ENCODE peak calls at places on chromosomes 1 and 21, in nine cellular contexts. P is A673; X is IMR-90; C is ovary; L is left ventricle myocardium inferior; O is heart right ventricle; U is CD8-positive, alpha-beta T cell; E is CD4-positive, CD25-positive, alpha-beta regulatory T cell; V is OCI-LY7. G is an unnamed sample.

GRCh38 chr1:85611390-85611789 is 30.8 kb downstream of the CCN1 start:
- DNase-seq in P (no peak), X (peak; percentile 93), C (no peak), L (no peak), O (no peak), U (no peak), E (no peak), V (no peak), G (no peak)

GRCh38 chr1:55826413-55827080 is 611.4 kb upstream of the USP24 start:
- DNase-seq in P (no peak), X (peak; percentile 24), C (no peak), L (no peak), O (no peak), U (no peak), E (no peak), V (no peak), G (no peak)

GRCh38 chr1:91166106-91166712 is 144.4 kb upstream of the ZNF644 start:
- DNase-seq in P (peak; percentile 79), X (peak; percentile 56), C (peak; percentile 68), L (peak; percentile 33), O (peak; percentile 19), U (peak; percentile 26), E (no peak), V (peak; percentile 64), G (peak; percentile 44)

GRCh38 chr1:217036757-217037156 is 313.5 kb upstream of the ESRRG start:
- DNase-seq in P (no peak), X (no peak), C (no peak), L (no peak), O (no peak), U (no peak), E (no peak), V (no peak), G (no peak)

GRCh38 chr1:6183520-6183989 is 3.4 kb upstream of the CHD5 start:
- DNase-seq in P (no peak), X (peak; percentile 20), C (no peak), L (no peak), O (no peak), U (no peak), E (no peak), V (peak; percentile 15), G (no peak)

GRCh38 chr1:245326396-245326795 is 171.6 kb downstream of the KIF26B start:
- DNase-seq in P (no peak), X (no peak), C (no peak), L (no peak), O (no peak), U (no peak), E (no peak), V (no peak), G (no peak)

GRCh38 chr1:108691128-108691885 is 803 bp upstream of the PRPF38B start:
- DNase-seq in P (no peak), X (peak; percentile 5), C (no peak), L (no peak), O (no peak), U (no peak), E (no peak), V (no peak), G (peak; percentile 19)

GRCh38 chr1:208107817-208108608 is 136.2 kb downstream of the PLXNA2 start:
- DNase-seq in P (no peak), X (peak; percentile 77), C (peak; percentile 69), L (no peak), O (no peak), U (no peak), E (no peak), V (no peak), G (no peak)

GRCh38 chr1:243433737-243434370 is 178.0 kb downstream of the SDCCAG8 start:
- DNase-seq in P (no peak), X (peak; percentile 57), C (no peak), L (no peak), O (no peak), U (no peak), E (no peak), V (no peak), G (peak; percentile 32)

GRCh38 chr1:229410692-229411433 is 23.0 kb downstream of the ACTA1 start:
- DNase-seq in P (peak; percentile 67), X (peak; percentile 49), C (peak; percentile 68), L (peak; percentile 70), O (peak; percentile 82), U (no peak), E (no peak), V (no peak), G (peak; percentile 96)

GRCh38 chr1:56578664-56578962 is 750 bp downstream of the PLPP3 start:
- DNase-seq in P (no peak), X (no peak), C (peak; percentile 73), L (no peak), O (no peak), U (no peak), E (no peak), V (no peak), G (no peak)

GRCh38 chr21:35026617-35027557 is 22.2 kb downstream of the RUNX1 start:
- DNase-seq in P (no peak), X (peak; percentile 48), C (peak; percentile 46), L (peak; percentile 68), O (peak; percentile 42), U (peak; percentile 88), E (peak; percentile 72), V (peak; percentile 93), G (no peak)

GRCh38 chr1:219085082-219085481 is 88.6 kb upstream of the LYPLAL1 start:
- DNase-seq in P (peak; percentile 47), X (peak; percentile 77), C (no peak), L (no peak), O (no peak), U (no peak), E (no peak), V (no peak), G (no peak)

GRCh38 chr1:87180682-87181081 is 148.0 kb upstream of the LMO4 start:
- DNase-seq in P (no peak), X (no peak), C (no peak), L (peak; percentile 25), O (no peak), U (no peak), E (no peak), V (no peak), G (no peak)

GRCh38 chr1:99737016-99737415 is 29.4 kb downstream of the FRRS1 start:
- DNase-seq in P (peak; percentile 78), X (peak; percentile 77), C (no peak), L (no peak), O (peak; percentile 46), U (no peak), E (no peak), V (peak; percentile 25), G (peak; percentile 64)

GRCh38 chr1:101567582-101568189 is 330.9 kb downstream of the S1PR1 start:
- DNase-seq in P (peak; percentile 62), X (peak; percentile 11), C (no peak), L (peak; percentile 15), O (no peak), U (peak; percentile 49), E (no peak), V (peak; percentile 53), G (peak; percentile 61)

GRCh38 chr1:70440642-70441391 is 29.7 kb downstream of the CTH start:
- DNase-seq in P (no peak), X (no peak), C (no peak), L (no peak), O (no peak), U (no peak), E (no peak), V (no peak), G (no peak)

GRCh38 chr1:248215880-248216279 is 15.3 kb upstream of the OR2M4 start:
- DNase-seq in P (no peak), X (no peak), C (no peak), L (no peak), O (no peak), U (no peak), E (no peak), V (no peak), G (no peak)
- H3K9me3 ChIP-seq in P (peaks cover 9% of the 10 kb centered on the region), X (peaks cover 5% of the 10 kb centered on the region), C (no peaks in the 10 kb centered on the region), L (peaks cover 39% of the 10 kb centered on the region), O (peaks cover 12% of the 10 kb centered on the region), U (no peaks in the 10 kb centered on the region), E (no peaks in the 10 kb centered on the region), V (no peaks in the 10 kb centered on the region), G (no peaks in the 10 kb centered on the region)

DNA sequence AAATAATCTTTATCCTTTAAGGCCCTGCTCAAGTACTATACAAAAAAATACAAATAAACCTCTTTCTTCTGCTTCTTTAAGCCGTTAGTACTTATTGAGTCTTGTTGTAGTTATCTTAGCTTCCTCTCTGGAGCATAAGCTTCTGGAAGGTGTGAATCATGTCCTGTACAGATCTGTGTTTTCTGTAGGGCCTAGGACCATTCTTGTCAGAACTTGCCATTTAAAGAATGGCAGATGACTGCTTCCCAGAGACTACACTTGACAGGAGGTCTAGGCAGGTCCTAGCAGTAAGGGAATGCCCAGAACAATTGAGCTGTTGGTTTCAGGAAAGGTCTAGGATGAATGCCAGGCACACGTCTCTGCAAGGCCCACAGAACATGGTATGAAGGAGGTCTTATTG is 12.9 kb downstream of the NEK7 start:
- DNase-seq in P (no peak), X (no peak), C (no peak), L (no peak), O (no peak), U (no peak), E (no peak), V (no peak), G (no peak)
- H3K4me1 ChIP-seq in P (no peaks in the 10 kb centered on the region), X (peaks cover 22% of the 10 kb centered on the region), C (peaks cover 27% of the 10 kb centered on the region), L (peaks cover 100% of the 10 kb centered on the region), O (peaks cover 87% of the 10 kb centered on the region), U (peaks cover 89% of the 10 kb centered on the region), E (peaks cover 87% of the 10 kb centered on the region), V (peaks cover 45% of the 10 kb centered on the region), G (peaks cover 19% of the 10 kb centered on the region)

DNA sequence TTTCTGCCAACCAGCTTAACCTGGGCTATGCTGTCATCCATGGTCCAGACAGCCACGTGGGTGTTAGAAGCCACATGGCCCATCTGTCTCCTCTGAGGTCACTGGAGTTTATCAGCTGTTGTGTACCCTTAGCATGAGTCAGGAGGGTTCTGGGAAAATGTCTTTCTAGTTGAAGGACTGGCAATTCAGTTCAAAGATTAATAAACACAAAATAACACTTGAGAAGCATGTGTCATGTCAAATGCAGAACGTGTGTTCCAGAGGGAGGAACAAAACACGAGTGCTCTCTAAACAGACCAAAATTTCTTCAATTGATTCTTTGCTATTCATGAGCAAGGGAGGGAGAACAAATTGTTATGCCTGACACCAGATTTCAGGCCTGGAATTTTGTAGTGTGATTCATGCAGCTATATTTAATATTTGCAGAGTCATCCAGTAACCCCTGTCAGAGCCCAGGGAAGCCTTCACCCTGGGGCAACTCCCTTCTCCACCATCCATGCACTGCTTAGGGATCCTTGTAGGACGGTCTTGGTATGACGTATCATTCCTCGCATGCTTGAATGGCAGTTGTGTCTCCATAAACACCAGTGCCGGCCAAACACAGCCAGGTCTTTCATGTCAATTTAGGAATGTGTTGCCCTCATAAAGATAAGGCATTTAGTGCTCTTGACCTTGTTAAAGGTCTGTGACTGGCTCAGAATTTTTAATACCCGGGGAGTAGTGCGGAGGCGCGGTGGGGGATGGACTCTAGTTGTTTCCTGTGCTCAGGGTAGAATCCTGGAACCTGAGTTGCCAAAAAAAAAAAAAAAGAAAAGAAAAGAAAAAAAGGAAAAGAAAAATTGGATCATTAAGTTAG is 27.7 kb upstream of the DYRK1A start:
- DNase-seq in P (peak; percentile 43), X (peak; percentile 92), C (peak; percentile 59), L (peak; percentile 42), O (peak; percentile 69), U (no peak), E (no peak), V (no peak), G (peak; percentile 81)
- H3K4me3 ChIP-seq in P (no peak overlapping the region), X (peak overlapping the region; percentile 1), C (no peak overlapping the region), L (peak overlapping the region; percentile 12), O (no peak overlapping the region), U (no peak overlapping the region), E (no peak overlapping the region), V (no peak overlapping the region), G (peak overlapping the region; percentile 19)

DNA sequence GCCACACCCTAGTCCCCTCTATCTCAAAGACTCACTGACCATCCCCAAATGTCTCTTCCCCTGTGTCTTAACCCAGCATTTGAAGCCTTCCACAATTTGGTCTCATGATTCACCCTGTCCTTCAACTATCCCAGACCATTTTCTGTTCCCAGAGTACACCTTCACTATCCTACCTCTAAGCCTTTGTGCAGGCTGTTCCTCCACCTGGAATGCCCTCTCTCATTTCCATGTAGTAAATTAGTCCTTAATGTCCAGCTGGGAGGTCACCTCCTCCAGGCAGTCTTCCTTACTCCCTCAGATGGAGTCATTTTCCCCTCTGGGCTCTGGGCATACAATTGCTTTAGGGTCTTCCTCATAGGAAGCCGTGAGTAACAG is 31.1 kb upstream of the EPB41 start:
- DNase-seq in P (no peak), X (no peak), C (no peak), L (no peak), O (no peak), U (no peak), E (no peak), V (no peak), G (no peak)
- H3K9me3 ChIP-seq in P (no peaks in the 10 kb centered on the region), X (no peaks in the 10 kb centered on the region), C (no peaks in the 10 kb centered on the region), L (no peaks in the 10 kb centered on the region), O (no peaks in the 10 kb centered on the region), U (no peaks in the 10 kb centered on the region), E (no peaks in the 10 kb centered on the region), V (no peaks in the 10 kb centered on the region), G (no peaks in the 10 kb centered on the region)

G was measured in BE2C.